ENCODE peak calls at places on chromosome 1, in nine cellular contexts. A is heart left ventricle, O is tibial artery, Z is transverse colon, C is neuronal stem cell, P is left lung, J is hepatocyte, T is GM12878, B is pancreas. Q is an unnamed sample.
A peak's percentile ranks its signal among the peaks of the same experiment; 100 is the strongest.

GRCh38 chr1:1665815-1666251 is 7.0 kb upstream of the CDK11B start:
- DNase-seq in A (no peak), O (peak; percentile 54), Z (no peak), C (peak; percentile 11), P (peak; percentile 80), J (no peak), T (no peak), B (no peak), Q (no peak)

GRCh38 chr1:10973956-10974881 is 38.2 kb upstream of the TARDBP start:
- DNase-seq in A (no peak), O (no peak), Z (no peak), C (no peak), P (peak; percentile 35), J (no peak), T (no peak), B (no peak), Q (no peak)

GRCh38 chr1:244988521-244988920 is 124.2 kb upstream of the HNRNPU start:
- DNase-seq in A (no peak), O (no peak), Z (no peak), C (no peak), P (no peak), J (no peak), T (no peak), B (no peak), Q (no peak)

GRCh38 chr1:184469391-184469790 is 82.6 kb downstream of the C1orf21 start:
- DNase-seq in A (no peak), O (no peak), Z (no peak), C (no peak), P (no peak), J (no peak), T (no peak), B (no peak), Q (no peak)

GRCh38 chr1:19034721-19035120 is 78.2 kb upstream of the IFFO2 start:
- DNase-seq in A (no peak), O (peak; percentile 51), Z (peak; percentile 5), C (no peak), P (peak; percentile 49), J (no peak), T (no peak), B (no peak), Q (peak; percentile 29)

GRCh38 chr1:32335951-32336867 is at the start of gene MARCKSL1:
- DNase-seq in A (peak; percentile 88), O (peak; percentile 80), Z (peak; percentile 88), C (peak; percentile 86), P (peak; percentile 94), J (peak; percentile 89), T (no peak), B (peak; percentile 73), Q (peak; percentile 89)

GRCh38 chr1:193479187-193479586 is 292.8 kb upstream of the B3GALT2 start:
- DNase-seq in A (no peak), O (no peak), Z (peak; percentile 60), C (no peak), P (no peak), J (no peak), T (peak; percentile 81), B (peak; percentile 17), Q (no peak)

GRCh38 chr1:9194024-9194423 is 40.5 kb upstream of the H6PD start:
- DNase-seq in A (no peak), O (no peak), Z (no peak), C (no peak), P (peak; percentile 2), J (peak; percentile 68), T (no peak), B (no peak), Q (no peak)

GRCh38 chr1:201582261-201582951 is 43.5 kb downstream of the NAV1 start:
- DNase-seq in A (no peak), O (peak; percentile 59), Z (peak; percentile 38), C (no peak), P (no peak), J (peak; percentile 69), T (no peak), B (no peak), Q (no peak)
- H3K4me3 ChIP-seq in A (no peak overlapping the region), O (no peak overlapping the region), Z (no peak overlapping the region), C (no peak overlapping the region), P (no peak overlapping the region), J (no peak overlapping the region), T (no peak overlapping the region), B (no peak overlapping the region), Q (no peak overlapping the region)

GRCh38 chr1:30665216-30665615 is 58.2 kb downstream of the MATN1 start:
- DNase-seq in A (no peak), O (no peak), Z (no peak), C (no peak), P (no peak), J (no peak), T (no peak), B (no peak), Q (no peak)

GRCh38 chr1:30663596-30664091 is 59.7 kb downstream of the MATN1 start:
- DNase-seq in A (no peak), O (no peak), Z (no peak), C (no peak), P (no peak), J (no peak), T (no peak), B (peak; percentile 76), Q (no peak)

GRCh38 chr1:30662291-30662840 is 61.0 kb downstream of the MATN1 start:
- DNase-seq in A (no peak), O (no peak), Z (no peak), C (no peak), P (no peak), J (no peak), T (no peak), B (no peak), Q (no peak)

GRCh38 chr1:30665621-30666020 is 57.8 kb downstream of the MATN1 start:
- DNase-seq in A (no peak), O (no peak), Z (no peak), C (no peak), P (no peak), J (no peak), T (no peak), B (no peak), Q (no peak)

DNA sequence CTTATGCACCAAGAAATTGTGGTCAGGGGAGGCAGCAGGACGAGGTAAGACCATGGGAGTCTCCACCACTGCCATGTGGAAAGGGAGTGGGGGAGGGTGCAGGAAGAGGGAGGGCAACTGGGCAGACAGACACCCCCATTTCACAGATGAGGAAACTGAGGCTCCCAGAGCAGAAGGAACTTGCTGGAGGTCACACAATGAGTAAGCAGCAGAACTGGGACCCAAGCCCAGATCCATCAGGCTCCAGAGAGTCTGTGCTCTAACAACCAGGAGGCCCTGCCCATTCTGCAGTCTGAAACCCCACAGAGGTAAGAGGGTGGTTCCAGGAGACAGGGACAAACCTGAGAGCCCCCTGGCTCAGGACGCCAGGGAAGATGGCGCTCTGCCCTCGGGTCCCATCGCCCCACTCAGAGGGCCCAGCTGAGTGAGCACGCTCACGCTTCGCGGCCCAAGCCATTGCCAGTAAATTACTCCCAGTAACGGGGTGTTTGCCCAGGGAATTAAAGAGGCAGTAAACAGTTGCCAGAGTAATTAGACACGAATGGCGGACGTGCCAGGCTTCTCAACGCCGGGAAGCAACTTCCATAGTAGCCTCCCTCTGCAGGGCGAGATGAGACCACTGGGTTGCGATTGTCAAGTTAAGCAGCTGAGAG is 59.2 kb downstream of the MATN1 start:
- DNase-seq in A (no peak), O (no peak), Z (no peak), C (no peak), P (no peak), J (no peak), T (no peak), B (peak; percentile 47), Q (no peak)
- H3K27ac ChIP-seq in A (no peak overlapping the region), O (no peak overlapping the region), Z (no peak overlapping the region), C (no peak overlapping the region), P (no peak overlapping the region), J (no peak overlapping the region), T (no peak overlapping the region), B (no peak overlapping the region), Q (no peak overlapping the region)

DNA sequence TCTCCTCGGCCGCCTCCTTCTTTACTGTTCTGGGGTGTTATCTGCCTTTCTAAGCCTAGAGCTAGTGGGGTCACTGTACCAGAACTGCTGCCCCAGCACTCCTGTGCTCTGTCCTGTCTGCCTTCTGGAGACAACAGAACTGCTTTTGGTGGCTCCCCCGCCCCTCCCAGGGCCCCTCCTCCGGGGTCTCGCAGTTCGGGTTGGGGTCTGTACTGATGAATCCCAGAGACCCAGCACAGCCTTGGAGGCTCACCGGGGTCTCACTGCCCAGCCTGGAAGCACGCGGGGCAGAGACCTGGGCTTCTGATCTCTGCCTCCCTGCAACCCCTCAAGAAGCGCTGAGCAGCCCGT is 3.2 kb upstream of the PLEKHA6 start:
- DNase-seq in A (no peak), O (no peak), Z (no peak), C (no peak), P (no peak), J (no peak), T (no peak), B (no peak), Q (no peak)
- H3K4me3 ChIP-seq in A (peak overlapping the region; percentile 56), O (peak overlapping the region; percentile 55), Z (peak overlapping the region; percentile 49), C (no peak overlapping the region), P (peak overlapping the region; percentile 42), J (no peak overlapping the region), T (no peak overlapping the region), B (peak overlapping the region; percentile 38), Q (peak overlapping the region; percentile 47)

GRCh38 chr1:198622532-198623218 is 16.2 kb upstream of the PTPRC start:
- DNase-seq in A (no peak), O (no peak), Z (no peak), C (no peak), P (no peak), J (no peak), T (no peak), B (no peak), Q (no peak)

GRCh38 chr1:198627436-198628063 is 11.3 kb upstream of the PTPRC start:
- DNase-seq in A (no peak), O (no peak), Z (no peak), C (no peak), P (no peak), J (no peak), T (no peak), B (no peak), Q (no peak)

GRCh38 chr1:198624648-198624980 is 14.2 kb upstream of the PTPRC start:
- DNase-seq in A (no peak), O (no peak), Z (no peak), C (no peak), P (no peak), J (no peak), T (no peak), B (no peak), Q (no peak)

GRCh38 chr1:198620951-198621824 is 17.7 kb upstream of the PTPRC start:
- DNase-seq in A (no peak), O (no peak), Z (peak; percentile 55), C (no peak), P (no peak), J (no peak), T (peak; percentile 93), B (no peak), Q (no peak)

DNA sequence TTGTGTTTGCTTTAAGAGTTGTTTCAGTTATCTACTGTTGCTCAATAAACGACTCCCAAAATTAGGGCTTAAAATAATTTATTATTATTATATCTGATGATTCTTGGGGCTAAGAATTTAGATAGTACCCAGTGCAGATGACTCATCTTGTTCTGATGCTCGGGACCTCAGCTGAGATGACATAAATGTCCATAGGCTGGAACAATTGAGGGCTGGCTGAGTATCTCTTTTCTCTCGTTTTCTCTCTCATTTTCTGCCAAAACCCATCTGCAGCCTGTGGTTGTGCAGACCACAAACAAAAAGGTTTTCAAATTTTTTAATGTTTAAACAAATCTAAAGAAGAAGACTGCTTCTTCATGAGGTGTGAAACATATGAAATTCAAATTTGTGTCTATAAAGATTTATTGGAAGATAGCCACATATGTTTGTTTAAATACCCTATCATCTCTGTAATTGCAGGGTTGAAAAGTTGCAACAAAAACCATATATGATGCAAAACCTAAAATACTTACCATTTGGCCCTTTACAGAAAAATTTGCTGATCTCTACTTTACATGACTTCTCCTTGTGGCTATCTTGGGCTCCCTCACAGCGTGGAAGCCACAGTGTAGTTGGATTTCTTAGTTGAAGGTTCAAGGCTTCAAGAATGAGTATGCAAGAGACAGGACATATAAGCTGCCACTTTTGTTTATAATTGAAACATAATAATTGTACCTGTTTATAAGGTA is 14.8 kb upstream of the PTPRC start:
- DNase-seq in A (no peak), O (no peak), Z (no peak), C (no peak), P (no peak), J (no peak), T (no peak), B (no peak), Q (no peak)
- H3K27ac ChIP-seq in A (no peak overlapping the region), O (no peak overlapping the region), Z (no peak overlapping the region), C (no peak overlapping the region), P (no peak overlapping the region), J (no peak overlapping the region), T (no peak overlapping the region), B (no peak overlapping the region), Q (no peak overlapping the region)